ENCODE peak calls at places on chromosomes 5 and 9, in nine cellular contexts. W is gastrocnemius medialis, L is tibial nerve, J is Peyer's patch, P is HCT116, C is right lobe of liver, F is ovary, U is adrenal gland, O is GM12892. R is an unnamed sample.

GRCh38 chr9:20205821-20206220 is 416.5 kb downstream of the MLLT3 start:
- DNase-seq in W (no peak), L (no peak), J (no peak), P (no peak), C (no peak), F (no peak), U (no peak), O (no peak), R (no peak)

GRCh38 chr5:40258205-40258604 is 421.5 kb upstream of the PTGER4 start:
- DNase-seq in W (no peak), L (no peak), J (no peak), P (no peak), C (no peak), F (no peak), U (no peak), O (no peak), R (no peak)

GRCh38 chr9:120931278-120932085 is 4.9 kb upstream of the TRAF1 start:
- DNase-seq in W (no peak), L (peak; percentile 33), J (no peak), P (no peak), C (peak; percentile 33), F (peak; percentile 67), U (peak; percentile 71), O (peak; percentile 53), R (peak; percentile 88)

GRCh38 chr5:113663879-113664278 is 150.4 kb downstream of the YTHDC2 start:
- DNase-seq in W (no peak), L (peak; percentile 14), J (no peak), P (peak; percentile 51), C (peak; percentile 77), F (no peak), U (peak; percentile 80), O (no peak), R (peak; percentile 12)

GRCh38 chr5:67792891-67793290 is 422.7 kb upstream of the PIK3R1 start:
- DNase-seq in W (peak; percentile 41), L (peak; percentile 72), J (no peak), P (no peak), C (peak; percentile 90), F (peak; percentile 14), U (no peak), O (no peak), R (no peak)

GRCh38 chr5:32712463-32713395 is 1.6 kb downstream of the NPR3 start:
- DNase-seq in W (no peak), L (no peak), J (no peak), P (no peak), C (no peak), F (no peak), U (no peak), O (no peak), R (no peak)

GRCh38 chr9:136942881-136943230 is 1.7 kb downstream of the FBXW5 start:
- DNase-seq in W (no peak), L (no peak), J (no peak), P (no peak), C (no peak), F (peak; percentile 17), U (no peak), O (no peak), R (no peak)

GRCh38 chr9:137313956-137314560 is 12.0 kb upstream of the NRARP start:
- DNase-seq in W (no peak), L (no peak), J (no peak), P (no peak), C (peak; percentile 38), F (no peak), U (no peak), O (no peak), R (peak; percentile 25)

GRCh38 chr5:473344-474192 is 30.6 kb downstream of the EXOC3 start:
- DNase-seq in W (no peak), L (no peak), J (peak; percentile 71), P (no peak), C (no peak), F (peak; percentile 47), U (no peak), O (peak; percentile 66), R (peak; percentile 76)
- TF ChIP-seq POLR2A in W (no peak), L (no peak), J (no peak), P (no peak), C (no peak), F (no peak), U (no peak), O (no peak), R (no peak)

GRCh38 chr5:139387611-139388197 is 2.0 kb downstream of the MZB1 start:
- DNase-seq in W (no peak), L (no peak), J (no peak), P (no peak), C (no peak), F (no peak), U (no peak), O (no peak), R (no peak)

GRCh38 chr5:139389701-139390638 is at the start of gene MZB1:
- DNase-seq in W (no peak), L (no peak), J (peak; percentile 55), P (no peak), C (no peak), F (no peak), U (no peak), O (peak; percentile 87), R (no peak)

GRCh38 chr5:139386039-139386438 is 2.9 kb upstream of the SLC23A1 start:
- DNase-seq in W (no peak), L (no peak), J (peak; percentile 20), P (no peak), C (no peak), F (no peak), U (no peak), O (no peak), R (no peak)

GRCh38 chr5:139390639-139391569 is 1.2 kb upstream of the MZB1 start:
- DNase-seq in W (no peak), L (no peak), J (peak; percentile 39), P (no peak), C (no peak), F (no peak), U (no peak), O (no peak), R (no peak)

DNA sequence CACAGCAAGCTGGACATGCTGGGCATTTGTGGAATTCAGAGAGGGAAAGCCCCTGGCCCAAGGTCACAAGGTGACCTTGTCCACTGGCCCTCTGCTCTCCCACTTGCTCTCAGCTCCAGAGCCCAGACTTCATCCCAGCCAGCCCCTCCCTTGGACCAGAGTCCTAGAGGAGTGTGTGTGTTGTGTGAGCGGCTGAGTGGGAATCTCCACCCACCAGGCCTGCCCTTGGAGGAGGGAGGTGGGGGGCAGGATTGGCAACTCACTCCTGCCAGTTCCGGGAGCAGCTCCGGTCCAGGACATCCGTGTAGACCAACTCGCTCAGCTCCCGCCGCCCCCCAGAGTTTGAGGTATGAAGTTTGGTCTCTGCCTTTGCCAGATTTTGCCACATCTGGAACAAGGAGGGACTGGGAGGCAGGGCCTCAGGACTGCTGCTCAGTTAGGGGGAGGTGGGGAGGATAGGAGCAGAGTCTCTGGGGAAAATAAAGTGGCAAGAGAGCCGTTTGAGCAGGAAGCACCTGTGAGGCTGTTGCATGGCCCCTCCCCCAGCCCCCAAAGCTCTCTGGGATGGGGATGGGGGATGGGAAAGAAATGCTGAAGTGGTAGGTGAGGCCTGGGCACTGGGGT is 1.4 kb downstream of the MZB1 start:
- DNase-seq in W (no peak), L (no peak), J (peak; percentile 86), P (no peak), C (no peak), F (no peak), U (peak; percentile 67), O (no peak), R (no peak)
- TF ChIP-seq POLR2A in W (no peak), L (no peak), J (peak; percentile 60), P (no peak), C (no peak), F (no peak), U (no peak), O (peak; percentile 4), R (no peak)

GRCh38 chr5:6601271-6601670 is 31.6 kb downstream of the NSUN2 start:
- DNase-seq in W (no peak), L (no peak), J (no peak), P (no peak), C (no peak), F (no peak), U (no peak), O (no peak), R (no peak)
- TF ChIP-seq POLR2A in W (no peak), L (no peak), J (no peak), P (no peak), C (no peak), F (no peak), U (no peak), O (no peak), R (no peak)

DNA sequence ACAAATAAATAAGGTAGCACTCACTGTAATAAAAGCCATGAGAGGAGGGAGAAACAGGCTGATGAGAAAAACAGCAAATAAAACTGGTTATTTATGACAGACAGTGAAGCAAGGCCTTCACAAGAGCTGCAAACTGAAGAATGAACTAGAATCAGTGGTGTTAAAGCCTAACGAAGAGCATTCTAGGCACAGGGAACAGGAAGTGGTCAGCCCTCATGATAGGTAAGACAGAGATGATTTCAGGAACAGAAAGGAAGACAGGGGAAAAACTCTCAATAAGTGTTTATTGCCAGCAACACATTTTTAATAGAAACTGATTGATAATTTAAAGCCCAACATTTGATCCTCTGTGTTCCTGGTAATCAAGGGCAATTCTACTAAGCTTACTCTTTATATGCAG is 124.5 kb downstream of the EDIL3 start:
- DNase-seq in W (no peak), L (no peak), J (no peak), P (no peak), C (no peak), F (no peak), U (no peak), O (no peak), R (no peak)
- TF ChIP-seq POLR2A in W (no peak), L (no peak), J (no peak), P (no peak), C (no peak), F (no peak), U (no peak), O (no peak), R (no peak)

DNA sequence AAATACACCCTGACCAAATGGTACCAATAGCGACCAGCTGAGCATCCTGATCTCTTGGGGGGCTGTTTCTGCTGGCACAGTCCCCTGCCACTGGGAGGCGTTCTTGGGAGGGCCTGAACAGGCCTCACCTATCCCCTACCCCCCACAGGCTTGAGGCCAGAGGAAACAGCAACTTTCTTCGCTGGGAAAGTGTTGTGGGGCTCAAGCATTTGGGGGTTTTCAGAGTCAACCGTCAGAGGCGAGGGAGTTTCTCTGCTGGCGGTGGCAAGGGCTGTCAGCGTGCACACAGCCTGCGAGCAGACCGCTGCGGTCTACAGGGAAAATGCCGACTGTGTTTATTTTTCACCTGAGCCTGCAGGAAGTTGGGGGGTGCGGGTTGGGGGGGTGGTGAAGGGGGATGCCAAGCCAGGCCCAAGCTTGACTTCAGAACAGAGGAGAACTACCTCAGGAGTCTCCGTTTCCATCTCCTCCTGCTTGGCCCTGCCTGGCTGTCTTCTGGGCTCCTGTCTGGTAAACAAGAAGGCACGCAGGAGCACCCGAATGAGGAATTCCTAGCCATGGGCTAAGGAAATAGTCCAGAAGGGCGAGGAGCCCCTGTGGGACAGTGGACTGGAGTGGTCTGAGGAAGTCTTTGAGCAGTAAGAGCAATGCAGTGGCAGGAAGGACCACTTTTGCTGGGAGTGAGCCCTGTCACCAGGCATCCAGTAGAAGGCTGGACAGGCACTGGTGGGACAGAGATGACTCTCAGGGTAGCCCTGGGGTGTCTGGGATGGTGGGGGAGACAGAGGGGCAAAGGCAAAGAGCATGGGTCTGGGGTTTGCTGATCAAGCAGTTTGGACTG is 18.1 kb downstream of the TCF7 start:
- DNase-seq in W (no peak), L (no peak), J (peak; percentile 53), P (no peak), C (no peak), F (no peak), U (no peak), O (peak; percentile 48), R (no peak)
- TF ChIP-seq POLR2A in W (no peak), L (no peak), J (no peak), P (no peak), C (no peak), F (no peak), U (no peak), O (no peak), R (no peak)